ENCODE peak calls at places on chromosomes 6 and 20, in five cellular contexts. J, K, U, Q and S are unnamed samples.

GRCh38 chr20:61975411-61975810 is 90.3 kb downstream of the TAF4 start:
- DNase-seq in J (no peak), K (no peak), U (no peak), Q (no peak), S (no peak)

GRCh38 chr6:168364793-168365421 is 45.3 kb upstream of the DACT2 start:
- DNase-seq in J (peak), K (no peak), U (peak), Q (no peak), S (no peak)

GRCh38 chr6:105545206-105545920 is 142.5 kb upstream of the PREP start:
- DNase-seq in J (no peak), K (no peak), U (no peak), Q (no peak), S (no peak)

GRCh38 chr20:51156796-51157119 is 133.9 kb upstream of the KCNG1 start:
- DNase-seq in J (no peak), K (no peak), U (no peak), Q (no peak), S (no peak)

GRCh38 chr6:12171735-12172134 is 118.4 kb upstream of the EDN1 start:
- DNase-seq in J (no peak), K (no peak), U (no peak), Q (no peak), S (no peak)

GRCh38 chr6:135686784-135687301 is 164.7 kb upstream of the PDE7B start:
- DNase-seq in J (no peak), K (peak), U (no peak), Q (no peak), S (no peak)

GRCh38 chr6:43396408-43397149 is 27.1 kb upstream of the ZNF318 start:
- DNase-seq in J (no peak), K (no peak), U (no peak), Q (no peak), S (no peak)

GRCh38 chr6:111503194-111503593 is 20.2 kb upstream of the REV3L start:
- DNase-seq in J (no peak), K (peak), U (no peak), Q (no peak), S (no peak)

GRCh38 chr20:33531047-33531877 is 41.4 kb downstream of the CBFA2T2 start:
- DNase-seq in J (no peak), K (no peak), U (no peak), Q (no peak), S (no peak)

GRCh38 chr20:57769756-57770155 is 59.9 kb upstream of the PMEPA1 start:
- DNase-seq in J (no peak), K (no peak), U (no peak), Q (no peak), S (no peak)

GRCh38 chr6:56364482-56365313 is 117.3 kb upstream of the COL21A1 start:
- DNase-seq in J (no peak), K (peak), U (no peak), Q (no peak), S (no peak)

GRCh38 chr6:131199568-131200272 is 64.5 kb downstream of the AKAP7 start:
- DNase-seq in J (no peak), K (no peak), U (peak), Q (no peak), S (peak)

GRCh38 chr6:31114970-31115849 is 610 bp downstream of the PSORS1C1 start:
- DNase-seq in J (no peak), K (no peak), U (peak), Q (no peak), S (no peak)

GRCh38 chr20:9068232-9068781 is 580 bp upstream of the PLCB4 start:
- DNase-seq in J (peak), K (no peak), U (peak), Q (no peak), S (no peak)

GRCh38 chr6:40509163-40509562 is 78.0 kb downstream of the LRFN2 start:
- DNase-seq in J (no peak), K (no peak), U (no peak), Q (no peak), S (no peak)

GRCh38 chr20:10550204-10551118 is 115.4 kb downstream of the SLX4IP start:
- DNase-seq in J (no peak), K (no peak), U (no peak), Q (no peak), S (no peak)

GRCh38 chr6:35717449-35718353 is 19.1 kb upstream of the ARMC12 start:
- DNase-seq in J (no peak), K (no peak), U (no peak), Q (no peak), S (no peak)

GRCh38 chr20:55424968-55425367 is 580.4 kb downstream of the CBLN4 start:
- DNase-seq in J (no peak), K (no peak), U (no peak), Q (no peak), S (no peak)

GRCh38 chr6:24497254-24497989 is 2.7 kb downstream of the ALDH5A1 start:
- DNase-seq in J (no peak), K (no peak), U (no peak), Q (no peak), S (no peak)

GRCh38 chr6:43856005-43856765 is 86.2 kb downstream of the VEGFA start:
- DNase-seq in J (peak), K (no peak), U (peak), Q (no peak), S (no peak)

GRCh38 chr6:75230484-75231325 is 12.9 kb downstream of the COX7A2 start:
- DNase-seq in J (no peak), K (no peak), U (no peak), Q (no peak), S (no peak)
- TF ChIP-seq CTCF in J (peak), K (peak), U (peak), Q (no peak), S (peak)

GRCh38 chr20:951384-952169 is 35.4 kb upstream of the ANGPT4 start:
- DNase-seq in J (no peak), K (no peak), U (no peak), Q (no peak), S (no peak)

GRCh38 chr20:955656-956055 is 39.5 kb upstream of the ANGPT4 start:
- DNase-seq in J (no peak), K (no peak), U (no peak), Q (no peak), S (no peak)

GRCh38 chr20:952196-952795 is 36.2 kb upstream of the ANGPT4 start:
- DNase-seq in J (no peak), K (no peak), U (no peak), Q (no peak), S (no peak)

GRCh38 chr20:955111-955510 is 39.0 kb upstream of the ANGPT4 start:
- DNase-seq in J (no peak), K (no peak), U (no peak), Q (no peak), S (no peak)

GRCh38 chr20:953742-954141 is 37.6 kb upstream of the ANGPT4 start:
- DNase-seq in J (no peak), K (no peak), U (no peak), Q (no peak), S (no peak)
- TF ChIP-seq CTCF in J (peak), K (peak), U (peak), Q (no peak), S (no peak)

DNA sequence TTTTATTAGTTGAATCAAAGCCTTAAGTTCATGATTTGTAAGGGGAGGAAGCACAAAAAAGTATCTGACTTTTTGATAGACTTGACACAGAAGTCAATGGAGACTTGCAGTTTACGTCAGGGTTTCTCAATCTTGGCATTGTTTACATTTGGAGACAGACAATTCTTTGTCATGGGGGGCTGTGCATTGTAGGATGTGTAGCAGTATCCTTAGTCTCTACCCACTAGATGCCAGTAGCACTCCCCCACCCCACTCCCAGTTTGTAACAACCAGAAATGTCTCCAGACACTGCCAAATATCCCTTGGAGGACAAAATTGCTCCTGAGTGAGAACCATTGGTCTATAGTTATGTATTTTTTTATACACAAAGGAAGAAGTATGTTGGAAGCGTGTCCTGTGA is 434.1 kb downstream of the RFPL4B start:
- DNase-seq in J (no peak), K (no peak), U (no peak), Q (no peak), S (no peak)
- TF ChIP-seq CTCF in J (no peak), K (no peak), U (no peak), Q (no peak), S (peak)

DNA sequence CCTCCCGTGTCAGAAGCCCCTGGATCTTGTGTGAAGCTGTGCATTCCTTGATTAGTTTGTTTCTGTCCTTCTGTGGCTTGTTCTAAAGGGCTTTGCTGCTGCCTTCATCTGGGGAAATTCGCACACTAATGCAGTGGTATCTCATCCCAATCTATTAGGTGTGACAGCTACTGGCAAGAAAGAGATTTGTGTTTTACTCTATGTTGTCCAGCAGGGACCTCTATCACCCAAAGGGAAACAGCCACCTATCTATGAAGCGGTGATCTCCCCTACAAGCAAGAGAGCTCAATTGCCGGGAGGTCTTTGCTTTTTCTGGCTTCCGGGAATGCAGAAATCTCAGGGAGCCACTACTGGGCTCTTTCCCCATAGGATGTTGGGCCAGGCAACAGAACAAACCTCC is 151.8 kb downstream of the NRN1 start:
- DNase-seq in J (no peak), K (no peak), U (no peak), Q (no peak), S (no peak)
- TF ChIP-seq CTCF in J (no peak), K (no peak), U (no peak), Q (no peak), S (no peak)

GRCh38 chr6:33838979-33839378 is 35.2 kb upstream of the MLN start:
- DNase-seq in J (no peak), K (no peak), U (no peak), Q (no peak), S (no peak)

GRCh38 chr6:33840064-33840926 is 36.5 kb upstream of the MLN start:
- DNase-seq in J (peak), K (peak), U (no peak), Q (no peak), S (peak)

GRCh38 chr6:33841868-33842267 is 38.1 kb upstream of the MLN start:
- DNase-seq in J (no peak), K (no peak), U (no peak), Q (no peak), S (no peak)

GRCh38 chr6:33839399-33840063 is 35.7 kb upstream of the MLN start:
- DNase-seq in J (no peak), K (no peak), U (no peak), Q (no peak), S (no peak)

DNA sequence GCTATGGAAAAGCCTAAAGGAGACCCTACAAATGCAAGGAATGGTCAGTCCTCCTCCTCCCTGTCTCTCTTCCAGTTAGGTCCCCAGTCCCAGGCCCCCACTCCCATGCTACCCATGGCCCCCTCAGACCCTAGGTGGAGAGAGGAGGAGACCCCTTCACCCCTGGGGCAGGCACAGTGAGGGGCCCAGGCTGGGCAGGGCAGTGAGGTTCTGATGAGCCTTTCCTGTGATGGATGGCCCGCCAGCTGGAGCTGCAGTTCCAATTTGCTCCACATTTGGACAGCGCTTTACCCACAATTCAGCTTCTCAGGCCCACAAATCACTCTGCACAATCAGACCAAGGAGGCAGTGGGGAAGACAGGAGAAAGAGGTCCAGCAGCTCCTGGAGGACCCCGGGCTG is 37.3 kb upstream of the MLN start:
- DNase-seq in J (peak), K (no peak), U (no peak), Q (no peak), S (no peak)
- TF ChIP-seq CTCF in J (no peak), K (no peak), U (no peak), Q (no peak), S (no peak)

DNA sequence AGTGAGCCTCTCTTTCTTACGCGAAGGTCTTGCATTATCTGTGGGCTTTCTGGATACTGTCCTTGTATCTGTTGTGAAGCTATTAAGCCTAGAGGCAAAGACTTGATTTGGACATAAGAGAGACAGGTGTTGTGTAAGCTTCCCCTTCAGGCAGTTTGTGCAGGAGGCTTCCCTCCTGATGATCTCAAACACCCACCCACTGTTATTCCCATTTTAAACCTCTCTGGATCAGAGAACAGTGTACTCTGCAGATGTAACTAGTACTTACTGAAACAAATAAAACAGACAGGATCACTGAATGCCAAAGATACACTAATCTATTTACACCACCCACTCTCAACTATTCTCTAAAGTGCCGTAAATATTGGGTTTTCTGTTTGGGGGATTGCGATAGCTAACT is 113.8 kb upstream of the RAB32 start:
- DNase-seq in J (no peak), K (no peak), U (no peak), Q (no peak), S (no peak)
- TF ChIP-seq CTCF in J (no peak), K (no peak), U (no peak), Q (no peak), S (no peak)

DNA sequence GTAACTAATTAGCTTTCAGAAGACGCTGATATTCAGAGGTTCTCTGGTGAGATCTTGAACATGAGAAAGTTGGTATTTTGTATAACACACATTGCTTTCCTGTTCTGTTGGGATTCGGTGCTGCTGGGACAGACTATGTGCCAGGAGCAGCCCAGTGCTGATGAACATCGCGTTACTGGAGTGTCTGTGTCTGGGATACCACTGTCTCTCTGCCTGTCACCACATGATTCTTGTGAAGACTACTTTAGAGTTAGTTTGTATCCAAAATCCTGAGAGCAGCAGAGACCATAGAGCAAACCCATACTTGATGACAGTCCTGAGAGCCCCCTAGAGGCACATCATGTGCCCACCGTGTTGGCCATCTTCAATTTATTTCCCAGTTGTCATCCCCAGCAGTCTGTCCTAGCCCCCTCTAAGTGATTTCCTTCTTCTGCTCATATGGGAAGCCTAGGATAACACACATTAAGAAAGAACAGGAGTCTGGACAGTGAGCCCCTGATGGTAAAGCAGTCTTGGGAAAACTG is 41.8 kb upstream of the TINAG start:
- DNase-seq in J (no peak), K (no peak), U (no peak), Q (no peak), S (no peak)
- TF ChIP-seq CTCF in J (no peak), K (no peak), U (no peak), Q (no peak), S (peak)

GRCh38 chr20:3166338-3166912 is 6.8 kb upstream of the FASTKD5 start:
- DNase-seq in J (no peak), K (no peak), U (no peak), Q (no peak), S (no peak)

GRCh38 chr20:3166913-3167342 is 6.4 kb downstream of the LZTS3 start:
- DNase-seq in J (no peak), K (no peak), U (no peak), Q (no peak), S (no peak)

GRCh38 chr20:3164043-3164762 is 4.5 kb upstream of the FASTKD5 start:
- DNase-seq in J (no peak), K (no peak), U (no peak), Q (no peak), S (no peak)

GRCh38 chr20:3164763-3165410 is 5.2 kb upstream of the FASTKD5 start:
- DNase-seq in J (no peak), K (no peak), U (no peak), Q (no peak), S (no peak)

DNA sequence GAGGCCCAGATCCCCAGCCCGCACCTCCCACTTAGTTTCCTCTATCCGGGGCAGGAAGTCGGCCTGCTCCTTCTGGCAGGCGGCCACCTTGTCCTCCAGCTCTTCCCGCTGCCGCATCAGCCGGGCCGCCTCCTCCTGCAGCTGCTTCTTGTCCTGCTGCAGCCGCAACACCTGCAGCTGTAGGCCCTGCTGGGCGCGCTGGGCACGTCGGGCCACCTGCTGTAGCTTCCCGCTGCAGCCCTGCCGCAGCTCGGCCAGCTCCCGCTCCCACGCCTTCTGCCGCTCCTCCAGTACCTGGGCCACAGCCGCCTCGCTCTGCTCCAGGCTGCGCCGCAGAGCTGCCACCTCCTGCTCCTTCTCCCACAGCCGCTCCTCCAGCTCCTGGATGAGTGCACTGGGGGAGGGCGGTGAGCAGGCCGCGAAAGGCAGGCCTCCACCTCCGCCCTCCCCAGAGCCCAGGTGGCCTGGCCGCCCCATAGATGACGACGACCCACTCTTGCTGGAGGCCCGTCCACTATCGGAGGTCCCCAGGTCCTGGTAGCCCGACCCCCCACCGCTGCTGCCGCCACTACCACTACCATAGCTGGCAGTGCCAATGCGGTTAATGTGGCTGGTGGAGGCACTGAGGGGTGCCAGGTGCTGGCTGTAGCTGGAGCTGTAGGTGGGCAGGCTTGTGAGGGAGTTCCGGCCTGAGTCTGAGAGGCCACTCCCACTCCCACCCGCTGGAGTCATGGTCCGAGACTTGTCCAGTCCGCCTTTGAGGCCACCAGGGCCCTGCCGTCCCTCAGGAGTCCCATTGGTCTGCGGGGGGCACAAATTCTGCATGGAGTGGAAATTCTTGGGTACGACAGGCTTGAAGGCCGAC is 6.0 kb upstream of the FASTKD5 start:
- DNase-seq in J (peak), K (no peak), U (peak), Q (no peak), S (no peak)
- TF ChIP-seq CTCF in J (no peak), K (no peak), U (no peak), Q (no peak), S (no peak)

GRCh38 chr6:38268342-38268741 is 371.4 kb downstream of the BTBD9 start:
- DNase-seq in J (no peak), K (no peak), U (no peak), Q (no peak), S (no peak)
- TF ChIP-seq CTCF in J (no peak), K (no peak), U (no peak), Q (no peak), S (no peak)

GRCh38 chr6:7993399-7993798 is 70.8 kb downstream of the BLOC1S5 start:
- DNase-seq in J (no peak), K (no peak), U (no peak), Q (no peak), S (no peak)

GRCh38 chr6:7996538-7997225 is 67.5 kb downstream of the BLOC1S5 start:
- DNase-seq in J (no peak), K (no peak), U (no peak), Q (no peak), S (no peak)

GRCh38 chr6:7993952-7994351 is 70.2 kb downstream of the BLOC1S5 start:
- DNase-seq in J (no peak), K (no peak), U (no peak), Q (no peak), S (no peak)

GRCh38 chr6:7991536-7991935 is 72.7 kb downstream of the BLOC1S5 start:
- DNase-seq in J (no peak), K (no peak), U (no peak), Q (no peak), S (no peak)

GRCh38 chr6:7991992-7992815 is 72.0 kb downstream of the BLOC1S5 start:
- DNase-seq in J (peak), K (peak), U (no peak), Q (no peak), S (no peak)
- TF ChIP-seq CTCF in J (peak), K (peak), U (peak), Q (no peak), S (peak)